ENCODE peak calls at places on chromosomes 13 and 19, in ten cellular contexts. X is CD4-positive, CD25-positive, alpha-beta regulatory T cell; S is RPMI8226; P is tibial artery; A is activated CD4-positive, CD25-positive, alpha-beta regulatory T cell; O is Kasumi-1; Q is HFFc6; N is NCI-H748 treated with DMSO at 0.1 percent for 48 hours; Y is CD8-positive, alpha-beta memory T cell; V is ELR. B is an unnamed sample.

GRCh38 chr19:10624585-10624984 is 768 bp upstream of the SLC44A2 start:
- DNase-seq in X (peak), S (no peak), A (no peak), O (no peak), P (no peak), V (no peak), Y (no peak), N (no peak), Q (no peak), B (no peak)

GRCh38 chr13:46609726-46610125 is 56.8 kb downstream of the LRCH1 start:
- DNase-seq in N (no peak), P (no peak), S (no peak), Q (no peak), Y (no peak), V (no peak), O (peak), A (no peak), X (no peak), B (no peak)

GRCh38 chr13:71015021-71015420 is 852.0 kb downstream of the DACH1 start:
- DNase-seq in A (no peak), X (no peak), P (no peak), V (no peak), O (no peak), S (no peak), Y (no peak), Q (no peak), N (no peak), B (no peak)

GRCh38 chr13:35518337-35518736 is 41.8 kb upstream of the MAB21L1 start:
- DNase-seq in Q (no peak), A (no peak), O (no peak), Y (no peak), P (no peak), N (no peak), V (peak), X (no peak), S (no peak), B (no peak)

GRCh38 chr13:66264976-66265375 is 965.2 kb downstream of the PCDH9 start:
- DNase-seq in S (no peak), X (no peak), P (no peak), A (no peak), N (no peak), O (no peak), V (no peak), Y (no peak), Q (no peak), B (no peak)

GRCh38 chr19:919157-920050 is 2.3 kb downstream of the KISS1R start:
- DNase-seq in X (no peak), P (no peak), Y (no peak), S (peak), N (peak), Q (no peak), A (no peak), O (no peak), V (no peak), B (no peak)

GRCh38 chr19:18701250-18701608 is 17.7 kb downstream of the CRTC1 start:
- DNase-seq in Q (no peak), A (no peak), X (no peak), V (no peak), O (no peak), N (no peak), S (peak), P (no peak), Y (no peak), B (peak)

GRCh38 chr13:80508031-80508430 is 167.1 kb upstream of the SPRY2 start:
- DNase-seq in P (no peak), O (no peak), X (no peak), V (no peak), S (no peak), A (no peak), Y (no peak), Q (no peak), N (no peak), B (no peak)

GRCh38 chr19:43489310-43489709 is 15.2 kb downstream of the PHLDB3 start:
- DNase-seq in Q (no peak), O (peak), N (no peak), V (no peak), P (no peak), Y (no peak), S (no peak), A (no peak), X (no peak), B (no peak)

GRCh38 chr19:18292460-18292809 is 11.0 kb upstream of the JUND start:
- DNase-seq in Y (no peak), P (no peak), O (no peak), S (no peak), N (no peak), A (no peak), V (no peak), Q (no peak), X (peak), B (no peak)

GRCh38 chr19:33394006-33394722 is 20.7 kb downstream of the CEBPG start:
- DNase-seq in V (peak), N (no peak), A (no peak), S (no peak), Q (peak), P (peak), Y (no peak), X (no peak), O (no peak), B (no peak)

GRCh38 chr13:92896842-92897241 is 329.8 kb upstream of the GPC6 start:
- DNase-seq in N (peak), P (no peak), S (peak), V (peak), Y (no peak), X (no peak), Q (no peak), O (no peak), A (no peak), B (peak)

GRCh38 chr19:31315621-31316011 is 33.6 kb downstream of the TSHZ3 start:
- DNase-seq in S (no peak), A (no peak), Q (no peak), N (no peak), O (no peak), V (no peak), Y (no peak), P (no peak), X (no peak), B (no peak)

B was measured in MM.1S.